ENCODE peak calls at places on chromosomes 2 and 18, in ten cellular contexts. One of them, this sample, is unnamed.

GRCh38 chr2:205903549-205904129 is 182.3 kb downstream of the INO80D start:
- DNase-seq in tibial artery: no peak
- DNase-seq in epithelial cell of esophagus: peak
- DNase-seq in body of pancreas: peak
- DNase-seq in GM12864: peak
- DNase-seq in left ventricle myocardium inferior: no peak
- DNase-seq in endodermal cell: peak
- DNase-seq in heart right ventricle: no peak
- DNase-seq in cardiac fibroblast: peak
- DNase-seq in CD8-positive, alpha-beta T cell: no peak
- DNase-seq in this sample: peak

GRCh38 chr2:27316655-27317412 is 6.1 kb downstream of the MPV17 start:
- DNase-seq in tibial artery: no peak
- DNase-seq in epithelial cell of esophagus: no peak
- DNase-seq in body of pancreas: peak
- DNase-seq in GM12864: no peak
- DNase-seq in left ventricle myocardium inferior: no peak
- DNase-seq in endodermal cell: no peak
- DNase-seq in heart right ventricle: peak
- DNase-seq in cardiac fibroblast: no peak
- DNase-seq in CD8-positive, alpha-beta T cell: no peak
- DNase-seq in this sample: no peak

GRCh38 chr2:15628899-15629855 is 37.5 kb downstream of the DDX1 start:
- DNase-seq in tibial artery: no peak
- DNase-seq in epithelial cell of esophagus: no peak
- DNase-seq in body of pancreas: no peak
- DNase-seq in GM12864: no peak
- DNase-seq in left ventricle myocardium inferior: no peak
- DNase-seq in endodermal cell: no peak
- DNase-seq in heart right ventricle: no peak
- DNase-seq in cardiac fibroblast: no peak
- DNase-seq in CD8-positive, alpha-beta T cell: no peak
- DNase-seq in this sample: no peak

GRCh38 chr2:226894752-226895151 is 58.9 kb downstream of the RHBDD1 start:
- DNase-seq in tibial artery: no peak
- DNase-seq in epithelial cell of esophagus: no peak
- DNase-seq in body of pancreas: no peak
- DNase-seq in GM12864: no peak
- DNase-seq in left ventricle myocardium inferior: no peak
- DNase-seq in endodermal cell: no peak
- DNase-seq in heart right ventricle: no peak
- DNase-seq in cardiac fibroblast: no peak
- DNase-seq in CD8-positive, alpha-beta T cell: no peak
- DNase-seq in this sample: no peak

GRCh38 chr2:221874444-221874843 is 302.3 kb upstream of the EPHA4 start:
- DNase-seq in tibial artery: no peak
- DNase-seq in epithelial cell of esophagus: no peak
- DNase-seq in body of pancreas: no peak
- DNase-seq in GM12864: no peak
- DNase-seq in left ventricle myocardium inferior: no peak
- DNase-seq in endodermal cell: no peak
- DNase-seq in heart right ventricle: no peak
- DNase-seq in cardiac fibroblast: no peak
- DNase-seq in CD8-positive, alpha-beta T cell: no peak
- DNase-seq in this sample: peak

GRCh38 chr2:226797989-226798421 is 1.6 kb downstream of the IRS1 start:
- DNase-seq in tibial artery: no peak
- DNase-seq in epithelial cell of esophagus: no peak
- DNase-seq in body of pancreas: no peak
- DNase-seq in GM12864: no peak
- DNase-seq in left ventricle myocardium inferior: peak
- DNase-seq in endodermal cell: no peak
- DNase-seq in heart right ventricle: peak
- DNase-seq in cardiac fibroblast: no peak
- DNase-seq in CD8-positive, alpha-beta T cell: no peak
- DNase-seq in this sample: no peak

GRCh38 chr2:205372141-205372540 is 310.2 kb upstream of the NRP2 start:
- DNase-seq in tibial artery: no peak
- DNase-seq in epithelial cell of esophagus: no peak
- DNase-seq in body of pancreas: no peak
- DNase-seq in GM12864: no peak
- DNase-seq in left ventricle myocardium inferior: no peak
- DNase-seq in endodermal cell: no peak
- DNase-seq in heart right ventricle: no peak
- DNase-seq in cardiac fibroblast: peak
- DNase-seq in CD8-positive, alpha-beta T cell: no peak
- DNase-seq in this sample: no peak

GRCh38 chr18:74546751-74547530 is 12.6 kb downstream of the CNDP1 start:
- DNase-seq in tibial artery: peak
- DNase-seq in epithelial cell of esophagus: peak
- DNase-seq in body of pancreas: no peak
- DNase-seq in GM12864: no peak
- DNase-seq in left ventricle myocardium inferior: peak
- DNase-seq in endodermal cell: no peak
- DNase-seq in heart right ventricle: peak
- DNase-seq in cardiac fibroblast: peak
- DNase-seq in CD8-positive, alpha-beta T cell: no peak
- DNase-seq in this sample: peak

GRCh38 chr2:199509401-199509800 is 51.7 kb upstream of the SATB2 start:
- DNase-seq in tibial artery: no peak
- DNase-seq in epithelial cell of esophagus: no peak
- DNase-seq in body of pancreas: no peak
- DNase-seq in GM12864: no peak
- DNase-seq in left ventricle myocardium inferior: no peak
- DNase-seq in endodermal cell: no peak
- DNase-seq in heart right ventricle: no peak
- DNase-seq in cardiac fibroblast: no peak
- DNase-seq in CD8-positive, alpha-beta T cell: no peak
- DNase-seq in this sample: peak

GRCh38 chr2:157894694-157895450 is 18.7 kb upstream of the ACVR1 start:
- DNase-seq in tibial artery: no peak
- DNase-seq in epithelial cell of esophagus: peak
- DNase-seq in body of pancreas: no peak
- DNase-seq in GM12864: no peak
- DNase-seq in left ventricle myocardium inferior: no peak
- DNase-seq in endodermal cell: no peak
- DNase-seq in heart right ventricle: no peak
- DNase-seq in cardiac fibroblast: peak
- DNase-seq in CD8-positive, alpha-beta T cell: no peak
- DNase-seq in this sample: no peak

GRCh38 chr2:20682166-20682565 is 15.2 kb downstream of the GDF7 start:
- DNase-seq in tibial artery: no peak
- DNase-seq in epithelial cell of esophagus: no peak
- DNase-seq in body of pancreas: no peak
- DNase-seq in GM12864: no peak
- DNase-seq in left ventricle myocardium inferior: no peak
- DNase-seq in endodermal cell: peak
- DNase-seq in heart right ventricle: no peak
- DNase-seq in cardiac fibroblast: peak
- DNase-seq in CD8-positive, alpha-beta T cell: no peak
- DNase-seq in this sample: no peak

GRCh38 chr2:58480191-58480590 is 239.1 kb upstream of the FANCL start:
- DNase-seq in tibial artery: no peak
- DNase-seq in epithelial cell of esophagus: no peak
- DNase-seq in body of pancreas: no peak
- DNase-seq in GM12864: no peak
- DNase-seq in left ventricle myocardium inferior: no peak
- DNase-seq in endodermal cell: no peak
- DNase-seq in heart right ventricle: no peak
- DNase-seq in cardiac fibroblast: no peak
- DNase-seq in CD8-positive, alpha-beta T cell: no peak
- DNase-seq in this sample: no peak

GRCh38 chr2:19769513-19769912 is 132.3 kb downstream of the TTC32 start:
- DNase-seq in tibial artery: no peak
- DNase-seq in epithelial cell of esophagus: peak
- DNase-seq in body of pancreas: no peak
- DNase-seq in GM12864: no peak
- DNase-seq in left ventricle myocardium inferior: no peak
- DNase-seq in endodermal cell: no peak
- DNase-seq in heart right ventricle: no peak
- DNase-seq in cardiac fibroblast: peak
- DNase-seq in CD8-positive, alpha-beta T cell: no peak
- DNase-seq in this sample: no peak

GRCh38 chr2:42827647-42828486 is 35.5 kb upstream of the HAAO start:
- DNase-seq in tibial artery: peak
- DNase-seq in epithelial cell of esophagus: peak
- DNase-seq in body of pancreas: peak
- DNase-seq in GM12864: no peak
- DNase-seq in left ventricle myocardium inferior: peak
- DNase-seq in endodermal cell: peak
- DNase-seq in heart right ventricle: peak
- DNase-seq in cardiac fibroblast: peak
- DNase-seq in CD8-positive, alpha-beta T cell: peak
- DNase-seq in this sample: peak
- H3K4me3 ChIP-seq in tibial artery: peak
- H3K4me3 ChIP-seq in epithelial cell of esophagus: no peak
- H3K4me3 ChIP-seq in body of pancreas: no peak
- H3K4me3 ChIP-seq in GM12864: no peak
- H3K4me3 ChIP-seq in left ventricle myocardium inferior: peak
- H3K4me3 ChIP-seq in endodermal cell: no peak
- H3K4me3 ChIP-seq in heart right ventricle: peak
- H3K4me3 ChIP-seq in cardiac fibroblast: peak
- H3K4me3 ChIP-seq in CD8-positive, alpha-beta T cell: peak
- H3K4me3 ChIP-seq in this sample: no peak

GRCh38 chr2:62197017-62197586 is 1.2 kb downstream of the B3GNT2 start:
- DNase-seq in tibial artery: no peak
- DNase-seq in epithelial cell of esophagus: peak
- DNase-seq in body of pancreas: peak
- DNase-seq in GM12864: no peak
- DNase-seq in left ventricle myocardium inferior: no peak
- DNase-seq in endodermal cell: peak
- DNase-seq in heart right ventricle: no peak
- DNase-seq in cardiac fibroblast: no peak
- DNase-seq in CD8-positive, alpha-beta T cell: peak
- DNase-seq in this sample: peak
- TF ChIP-seq CTCF in tibial artery: no peak
- TF ChIP-seq CTCF in epithelial cell of esophagus: no peak
- TF ChIP-seq CTCF in body of pancreas: no peak
- TF ChIP-seq CTCF in GM12864: peak
- TF ChIP-seq CTCF in left ventricle myocardium inferior: no peak
- TF ChIP-seq CTCF in endodermal cell: no peak
- TF ChIP-seq CTCF in heart right ventricle: no peak
- TF ChIP-seq CTCF in cardiac fibroblast: no peak
- TF ChIP-seq CTCF in CD8-positive, alpha-beta T cell: peak
- TF ChIP-seq CTCF in this sample: no peak

DNA sequence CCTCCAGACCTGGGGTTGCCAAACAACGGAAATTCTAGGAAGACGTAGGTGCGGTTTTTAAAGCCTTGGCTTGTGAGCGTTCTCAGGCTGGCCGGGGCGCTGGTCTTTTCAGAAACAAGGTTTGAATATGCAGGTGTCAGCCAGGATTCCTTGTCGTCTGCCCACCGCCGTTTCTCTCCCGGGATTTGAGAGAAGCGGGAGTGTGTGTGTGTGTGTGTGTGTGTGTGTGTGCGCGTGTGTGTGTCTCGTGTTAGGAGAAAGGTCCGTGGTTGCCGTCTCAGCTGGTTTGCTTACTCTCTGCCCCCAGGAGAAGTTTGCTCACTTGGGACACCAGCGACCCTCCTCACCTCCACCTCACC is 1.0 kb upstream of the ONECUT2 start:
- DNase-seq in tibial artery: no peak
- DNase-seq in epithelial cell of esophagus: no peak
- DNase-seq in body of pancreas: no peak
- DNase-seq in GM12864: no peak
- DNase-seq in left ventricle myocardium inferior: no peak
- DNase-seq in endodermal cell: peak
- DNase-seq in heart right ventricle: no peak
- DNase-seq in cardiac fibroblast: no peak
- DNase-seq in CD8-positive, alpha-beta T cell: no peak
- DNase-seq in this sample: no peak
- H3K4me3 ChIP-seq in tibial artery: no peak
- H3K4me3 ChIP-seq in epithelial cell of esophagus: no peak
- H3K4me3 ChIP-seq in body of pancreas: peak
- H3K4me3 ChIP-seq in GM12864: no peak
- H3K4me3 ChIP-seq in left ventricle myocardium inferior: peak
- H3K4me3 ChIP-seq in endodermal cell: peak
- H3K4me3 ChIP-seq in heart right ventricle: peak
- H3K4me3 ChIP-seq in cardiac fibroblast: no peak
- H3K4me3 ChIP-seq in CD8-positive, alpha-beta T cell: no peak
- H3K4me3 ChIP-seq in this sample: no peak

DNA sequence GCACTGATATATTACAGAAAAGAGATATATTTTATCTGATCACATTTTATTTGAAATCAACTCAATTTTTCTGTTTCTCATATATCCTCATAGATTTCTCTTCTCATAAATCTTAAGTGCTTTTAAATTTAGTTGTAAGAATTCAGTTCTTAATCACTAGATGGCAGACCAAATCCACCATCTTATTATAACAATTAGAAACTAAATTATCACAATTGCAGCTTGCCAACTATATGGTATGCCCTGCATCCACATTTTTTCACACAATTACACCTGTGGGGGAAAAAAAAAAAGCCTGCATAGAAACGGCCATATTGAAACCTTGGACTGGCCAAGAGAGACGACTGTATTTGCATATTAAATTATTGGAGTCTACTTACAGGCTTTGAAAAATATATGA is 64.4 kb downstream of the COL5A2 start:
- DNase-seq in tibial artery: no peak
- DNase-seq in epithelial cell of esophagus: peak
- DNase-seq in body of pancreas: no peak
- DNase-seq in GM12864: no peak
- DNase-seq in left ventricle myocardium inferior: no peak
- DNase-seq in endodermal cell: no peak
- DNase-seq in heart right ventricle: no peak
- DNase-seq in cardiac fibroblast: peak
- DNase-seq in CD8-positive, alpha-beta T cell: no peak
- DNase-seq in this sample: no peak
- TF ChIP-seq CTCF in tibial artery: peak
- TF ChIP-seq CTCF in epithelial cell of esophagus: peak
- TF ChIP-seq CTCF in body of pancreas: no peak
- TF ChIP-seq CTCF in GM12864: no peak
- TF ChIP-seq CTCF in left ventricle myocardium inferior: peak
- TF ChIP-seq CTCF in endodermal cell: no peak
- TF ChIP-seq CTCF in heart right ventricle: no peak
- TF ChIP-seq CTCF in cardiac fibroblast: no peak
- TF ChIP-seq CTCF in CD8-positive, alpha-beta T cell: no peak
- TF ChIP-seq CTCF in this sample: no peak

DNA sequence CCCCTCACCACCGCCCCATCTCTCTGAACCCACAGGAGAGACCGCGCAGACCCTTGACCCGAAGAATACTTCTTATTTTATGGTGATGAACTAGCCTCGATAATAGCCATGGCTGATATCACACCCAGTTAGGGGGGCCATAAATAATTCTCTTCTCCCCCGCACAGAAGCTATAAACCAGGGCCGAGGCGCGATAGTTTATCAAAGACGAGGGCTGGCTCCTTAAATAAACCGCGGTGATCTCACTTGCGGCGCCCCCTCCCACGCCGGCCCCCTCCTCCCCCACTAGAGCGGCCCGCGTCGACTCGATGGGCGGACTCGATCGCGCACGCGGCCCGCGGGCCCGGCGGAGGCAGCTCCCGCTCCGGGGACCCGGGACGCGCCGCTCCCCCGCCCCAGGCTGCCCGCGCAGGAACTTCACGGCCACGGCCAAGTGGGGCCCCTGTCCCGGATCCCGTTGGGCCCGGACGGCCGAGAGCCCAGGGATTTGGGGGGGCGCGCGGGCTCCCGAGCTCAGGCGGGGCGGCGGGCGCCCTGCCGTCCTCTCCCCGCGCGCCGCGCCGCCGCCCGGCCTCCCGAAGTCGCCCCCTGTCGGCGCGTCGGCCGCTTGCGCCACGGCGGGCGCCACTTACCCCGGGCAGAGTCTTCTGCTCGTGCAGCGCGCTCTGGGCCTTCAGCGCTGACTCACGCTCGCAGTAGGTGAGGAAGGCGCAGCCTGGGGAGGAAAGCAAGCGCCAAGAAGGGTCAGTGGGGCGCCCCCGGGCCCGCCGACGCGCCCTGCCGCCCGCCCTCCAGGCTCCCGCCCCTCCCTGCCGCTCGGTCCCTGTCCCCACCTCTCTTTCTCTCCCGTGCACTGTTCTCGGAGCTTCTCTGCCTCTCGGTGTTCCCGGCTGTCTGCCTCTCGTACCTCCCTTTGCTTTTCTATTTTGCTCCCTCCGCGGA is 80.4 kb downstream of the CELF4 start:
- DNase-seq in tibial artery: no peak
- DNase-seq in epithelial cell of esophagus: peak
- DNase-seq in body of pancreas: peak
- DNase-seq in GM12864: no peak
- DNase-seq in left ventricle myocardium inferior: no peak
- DNase-seq in endodermal cell: peak
- DNase-seq in heart right ventricle: no peak
- DNase-seq in cardiac fibroblast: no peak
- DNase-seq in CD8-positive, alpha-beta T cell: no peak
- DNase-seq in this sample: peak
- H3K4me3 ChIP-seq in tibial artery: no peak
- H3K4me3 ChIP-seq in epithelial cell of esophagus: no peak
- H3K4me3 ChIP-seq in body of pancreas: no peak
- H3K4me3 ChIP-seq in GM12864: no peak
- H3K4me3 ChIP-seq in left ventricle myocardium inferior: peak
- H3K4me3 ChIP-seq in endodermal cell: peak
- H3K4me3 ChIP-seq in heart right ventricle: peak
- H3K4me3 ChIP-seq in cardiac fibroblast: no peak
- H3K4me3 ChIP-seq in CD8-positive, alpha-beta T cell: no peak
- H3K4me3 ChIP-seq in this sample: no peak